ENCODE peak calls at places on chromosomes 16 and 17, in ten cellular contexts. L is foreskin melanocyte; A is COR-L47; Z is HT1080; N is brain microvascular endothelial cell; Y is caudate nucleus; H is dorsolateral prefrontal cortex; V is HS-5; R is effector CD4-positive, alpha-beta T cell; E is CD14-positive monocyte. X is an unnamed sample.
A peak's percentile ranks its signal among the peaks of the same experiment; 100 is the strongest.

GRCh38 chr16:4313563-4314531 is 2.0 kb upstream of the GLIS2 start:
- DNase-seq in Y (no peak), H (no peak), N (no peak), V (no peak), Z (no peak), L (peak; percentile 42), E (no peak), A (no peak), R (no peak), X (no peak)

GRCh38 chr17:28828294-28829040 is 14.1 kb downstream of the FAM222B start:
- DNase-seq in H (peak; percentile 28), N (peak; percentile 43), Y (no peak), V (no peak), Z (no peak), A (no peak), E (no peak), R (no peak), L (no peak), X (no peak)

GRCh38 chr17:62179525-62180161 is 114.6 kb upstream of the MED13 start:
- DNase-seq in Z (peak; percentile 95), H (no peak), L (peak; percentile 87), R (no peak), N (peak; percentile 50), Y (no peak), V (peak; percentile 76), E (no peak), A (peak; percentile 15), X (no peak)

GRCh38 chr16:70427786-70428177 is 11.1 kb downstream of the ST3GAL2 start:
- DNase-seq in R (no peak), Z (no peak), Y (no peak), H (no peak), N (no peak), V (no peak), E (no peak), L (no peak), A (no peak), X (no peak)

GRCh38 chr17:50314456-50315011 is 31.4 kb upstream of the XYLT2 start:
- DNase-seq in A (no peak), V (no peak), L (no peak), N (no peak), Y (no peak), Z (no peak), E (no peak), R (no peak), H (no peak), X (no peak)

GRCh38 chr16:53827741-53828140 is 123.8 kb downstream of the FTO start:
- DNase-seq in E (no peak), V (no peak), Z (no peak), H (no peak), Y (peak; percentile 16), A (no peak), R (no peak), N (no peak), L (peak; percentile 98), X (no peak)

GRCh38 chr16:88743693-88744519 is 37.6 kb downstream of the CTU2 start:
- DNase-seq in E (peak; percentile 68), A (no peak), L (peak; percentile 31), N (peak; percentile 37), R (peak; percentile 75), V (no peak), Z (peak; percentile 56), Y (peak; percentile 23), H (peak; percentile 80), X (no peak)

GRCh38 chr16:56013962-56014552 is 138.9 kb upstream of the CES5A start:
- DNase-seq in N (peak; percentile 5), A (no peak), V (no peak), E (no peak), Z (peak; percentile 21), R (no peak), H (no peak), Y (no peak), L (peak; percentile 8), X (no peak)

GRCh38 chr17:60627113-60627512 is 27.1 kb downstream of the PPM1D start:
- DNase-seq in N (no peak), E (no peak), V (no peak), A (no peak), Y (no peak), Z (no peak), L (no peak), H (no peak), R (no peak), X (no peak)

GRCh38 chr17:73142763-73143395 is 21.9 kb upstream of the SSTR2 start:
- DNase-seq in N (peak; percentile 43), V (peak; percentile 23), A (no peak), Y (no peak), Z (peak; percentile 95), R (no peak), H (no peak), E (peak; percentile 76), L (peak; percentile 57), X (peak; percentile 88)

GRCh38 chr16:10868562-10869469 is 8.2 kb upstream of the CIITA start:
- DNase-seq in H (no peak), Z (no peak), L (no peak), A (no peak), V (no peak), N (no peak), Y (no peak), E (peak; percentile 70), R (no peak), X (no peak)

GRCh38 chr16:88844412-88845118 is 12.2 kb downstream of the GALNS start:
- DNase-seq in N (no peak), H (no peak), R (no peak), Z (no peak), E (no peak), Y (no peak), L (no peak), V (no peak), A (no peak), X (no peak)

GRCh38 chr17:77506371-77506991 is 365.7 kb downstream of the SEC14L1 start:
- DNase-seq in N (no peak), R (no peak), V (no peak), A (no peak), H (peak; percentile 39), Y (no peak), L (no peak), Z (no peak), E (peak; percentile 31), X (no peak)

GRCh38 chr17:35991075-35991474 is 4.5 kb upstream of the CCL14 start:
- DNase-seq in L (no peak), N (no peak), V (no peak), Z (no peak), H (no peak), E (no peak), Y (no peak), R (no peak), A (no peak), X (no peak)

GRCh38 chr17:77470800-77471733 is 330.3 kb downstream of the SEC14L1 start:
- DNase-seq in H (no peak), Z (peak; percentile 69), R (no peak), Y (no peak), E (no peak), L (no peak), A (no peak), N (peak; percentile 47), V (no peak), X (no peak)